ENCODE peak calls at places on chromosomes 5 and 9, in seven cellular contexts. L is HepG2, X is K562, I is HCT116, Z is SK-N-SH, G is GM12878, B is H1. T is an unnamed sample.

GRCh38 chr5:126864042-126864688 is 87.2 kb downstream of the LMNB1 start:
- DNase-seq in L (no peak), X (peak), I (no peak), Z (peak), G (no peak), B (peak), T (no peak)

GRCh38 chr9:136613824-136614371 is 48.8 kb upstream of the EGFL7 start:
- DNase-seq in L (no peak), X (no peak), I (no peak), Z (no peak), G (no peak), B (no peak), T (no peak)

GRCh38 chr5:81517462-81517861 is 123.5 kb upstream of the ACOT12 start:
- DNase-seq in L (no peak), X (no peak), I (no peak), Z (no peak), G (no peak), B (no peak), T (no peak)

GRCh38 chr9:121839726-121840500 is 188.5 kb downstream of the DAB2IP start:
- DNase-seq in L (no peak), X (no peak), I (no peak), Z (no peak), G (peak), B (peak), T (no peak)

GRCh38 chr9:14750871-14751270 is 28.3 kb upstream of the CER1 start:
- DNase-seq in L (no peak), X (no peak), I (no peak), Z (no peak), G (no peak), B (no peak), T (no peak)

GRCh38 chr5:153632748-153633290 is 142.3 kb downstream of the GRIA1 start:
- DNase-seq in L (no peak), X (no peak), I (no peak), Z (no peak), G (no peak), B (no peak), T (no peak)

GRCh38 chr5:132073231-132074013 is at the start of gene CSF2:
- DNase-seq in L (peak), X (no peak), I (no peak), Z (no peak), G (no peak), B (no peak), T (no peak)

GRCh38 chr5:93874080-93874479 is 132.7 kb upstream of the POU5F2 start:
- DNase-seq in L (no peak), X (no peak), I (no peak), Z (no peak), G (no peak), B (no peak), T (no peak)

GRCh38 chr5:4513381-4513780 is 626.7 kb upstream of the ADAMTS16 start:
- DNase-seq in L (no peak), X (no peak), I (no peak), Z (no peak), G (no peak), B (no peak), T (no peak)

GRCh38 chr9:131755541-131756198 is 15.8 kb upstream of the RAPGEF1 start:
- DNase-seq in L (peak), X (peak), I (peak), Z (peak), G (no peak), B (peak), T (peak)

GRCh38 chr9:123820139-123820538 is 109.8 kb downstream of the DENND1A start:
- DNase-seq in L (no peak), X (no peak), I (no peak), Z (no peak), G (no peak), B (no peak), T (no peak)

GRCh38 chr9:69186841-69187611 is 12.9 kb downstream of the TJP2 start:
- DNase-seq in L (no peak), X (peak), I (no peak), Z (no peak), G (no peak), B (no peak), T (no peak)

GRCh38 chr9:111940697-111941096 is 44.1 kb downstream of the UGCG start:
- DNase-seq in L (no peak), X (no peak), I (no peak), Z (no peak), G (no peak), B (no peak), T (no peak)

GRCh38 chr9:131420913-131421312 is 27.0 kb downstream of the PRRC2B start:
- DNase-seq in L (peak), X (no peak), I (no peak), Z (peak), G (no peak), B (no peak), T (peak)

GRCh38 chr5:5585751-5586341 is 163.4 kb downstream of the ICE1 start:
- DNase-seq in L (no peak), X (no peak), I (no peak), Z (no peak), G (no peak), B (no peak), T (no peak)

GRCh38 chr9:133664651-133665050 is 28.5 kb downstream of the DBH start:
- DNase-seq in L (no peak), X (no peak), I (no peak), Z (peak), G (no peak), B (no peak), T (no peak)

GRCh38 chr9:130607640-130608420 is 28.5 kb downstream of the FUBP3 start:
- DNase-seq in L (no peak), X (no peak), I (no peak), Z (no peak), G (no peak), B (no peak), T (no peak)

GRCh38 chr5:170216262-170216864 is 16.4 kb upstream of the C5orf58 start:
- DNase-seq in L (peak), X (peak), I (peak), Z (peak), G (no peak), B (no peak), T (peak)

GRCh38 chr9:71769175-71770165 is 1.2 kb upstream of the CEMIP2 start:
- DNase-seq in L (peak), X (peak), I (peak), Z (peak), G (no peak), B (peak), T (peak)

GRCh38 chr5:14231156-14231555 is 88.0 kb downstream of the TRIO start:
- DNase-seq in L (no peak), X (no peak), I (no peak), Z (no peak), G (no peak), B (no peak), T (no peak)
- TF ChIP-seq JUND in L (no peak), X (no peak), I (no peak), Z (no peak), G (no peak), B (no peak), T (no peak)

GRCh38 chr5:57696005-57696755 is 213.6 kb upstream of the ACTBL2 start:
- DNase-seq in L (no peak), X (peak), I (no peak), Z (no peak), G (no peak), B (no peak), T (peak)
- TF ChIP-seq JUND in L (no peak), X (no peak), I (no peak), Z (no peak), G (no peak), B (no peak), T (no peak)

DNA sequence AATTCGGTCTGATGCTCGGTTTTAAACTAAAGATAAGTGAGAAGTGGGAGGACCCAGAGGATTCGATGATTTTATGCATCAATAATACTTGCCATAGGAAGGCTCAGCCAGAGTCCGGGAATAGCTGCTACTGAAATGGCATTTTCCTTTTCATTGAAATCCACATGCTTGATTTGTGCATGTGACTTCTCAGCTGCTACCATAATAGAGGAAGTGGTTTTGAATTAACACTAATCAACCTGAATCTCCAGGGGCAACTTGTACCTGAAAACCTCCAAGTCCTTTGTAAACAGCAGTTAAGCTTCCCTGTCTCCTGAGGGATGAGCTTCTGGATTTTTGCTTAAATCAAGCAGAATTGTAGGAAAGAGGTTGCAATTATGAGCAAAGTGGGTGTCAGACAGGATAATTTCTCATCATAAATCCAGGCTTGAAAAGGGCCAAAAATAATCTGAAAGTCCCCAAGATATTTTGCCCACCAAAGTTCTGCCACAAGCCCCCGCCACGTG is 124.9 kb downstream of the PPP2R2B start:
- DNase-seq in L (no peak), X (no peak), I (no peak), Z (no peak), G (no peak), B (no peak), T (no peak)
- TF ChIP-seq JUND in L (no peak), X (no peak), I (no peak), Z (no peak), G (no peak), B (no peak), T (no peak)

GRCh38 chr5:21919417-21920022 is 933.6 kb downstream of the CDH12 start:
- DNase-seq in L (peak), X (peak), I (no peak), Z (peak), G (peak), B (no peak), T (peak)

GRCh38 chr5:21918451-21918850 is 934.7 kb downstream of the CDH12 start:
- DNase-seq in L (no peak), X (no peak), I (no peak), Z (no peak), G (no peak), B (no peak), T (no peak)
- TF ChIP-seq JUND in L (no peak), X (no peak), I (no peak), Z (no peak), G (no peak), B (no peak), T (no peak)

GRCh38 chr5:115262066-115262404 is 642 bp downstream of the PGGT1B start:
- DNase-seq in L (peak), X (peak), I (no peak), Z (no peak), G (peak), B (no peak), T (peak)

GRCh38 chr5:115264786-115265185 is 2.1 kb upstream of the PGGT1B start:
- DNase-seq in L (no peak), X (no peak), I (no peak), Z (no peak), G (no peak), B (no peak), T (no peak)

GRCh38 chr5:115258001-115258400 is 4.7 kb downstream of the PGGT1B start:
- DNase-seq in L (no peak), X (no peak), I (no peak), Z (no peak), G (no peak), B (no peak), T (no peak)

GRCh38 chr5:115262405-115263247 is at the start of gene PGGT1B:
- DNase-seq in L (peak), X (peak), I (peak), Z (peak), G (peak), B (peak), T (peak)

DNA sequence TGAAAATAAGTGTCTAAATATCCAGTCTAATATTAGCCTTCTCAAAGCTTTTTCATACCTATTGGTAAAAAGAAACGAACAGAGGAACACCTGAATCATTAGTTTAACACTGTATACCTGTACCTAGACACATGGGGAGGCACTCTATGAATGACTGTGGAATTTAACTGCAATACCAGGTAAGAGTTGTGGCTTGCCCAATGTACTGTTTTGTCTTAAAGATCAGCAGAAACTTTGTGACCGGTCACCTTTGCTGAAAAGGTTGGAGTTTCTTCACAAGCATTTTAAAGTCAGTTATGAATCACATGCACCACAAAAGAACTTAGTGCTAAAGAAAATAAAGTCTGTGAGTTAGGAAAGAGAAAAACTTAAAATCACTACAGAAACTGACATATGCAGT is 2.4 kb downstream of the PGGT1B start:
- DNase-seq in L (no peak), X (no peak), I (no peak), Z (no peak), G (no peak), B (no peak), T (no peak)
- TF ChIP-seq JUND in L (no peak), X (no peak), I (no peak), Z (no peak), G (no peak), B (no peak), T (no peak)

GRCh38 chr5:135309391-135310327 is 89.4 kb downstream of the MACROH2A1 start:
- DNase-seq in L (no peak), X (no peak), I (no peak), Z (no peak), G (no peak), B (no peak), T (no peak)

GRCh38 chr5:135307143-135307903 is 91.7 kb downstream of the MACROH2A1 start:
- DNase-seq in L (no peak), X (no peak), I (no peak), Z (no peak), G (no peak), B (no peak), T (no peak)

GRCh38 chr5:135310328-135310989 is 88.6 kb downstream of the MACROH2A1 start:
- DNase-seq in L (no peak), X (no peak), I (no peak), Z (no peak), G (no peak), B (no peak), T (no peak)

GRCh38 chr5:135308245-135308644 is 90.8 kb downstream of the MACROH2A1 start:
- DNase-seq in L (no peak), X (no peak), I (no peak), Z (no peak), G (no peak), B (no peak), T (no peak)

GRCh38 chr5:135308752-135309151 is 90.3 kb downstream of the MACROH2A1 start:
- DNase-seq in L (peak), X (no peak), I (no peak), Z (no peak), G (no peak), B (no peak), T (no peak)
- TF ChIP-seq JUND in L (no peak), X (no peak), I (no peak), Z (no peak), G (no peak), B (no peak), T (no peak)

T was measured in T47D.